ENCODE peak calls at places on chromosomes 3 and 15, in four cellular contexts. I is K562, R is GM12891, Q is GM12878. J is an unnamed sample.

GRCh38 chr3:165459111-165459510 is 262.9 kb upstream of the SLITRK3 start:
- DNase-seq in Q (no peak), I (no peak), R (no peak), J (no peak)

GRCh38 chr3:128254967-128255366 is 101.7 kb downstream of the EEFSEC start:
- DNase-seq in I (no peak), Q (no peak), R (no peak), J (no peak)

GRCh38 chr15:42371125-42371524 is 11.8 kb downstream of the CAPN3 start:
- DNase-seq in R (no peak), Q (no peak), I (peak), J (peak)

GRCh38 chr3:5304789-5305680 is 117.5 kb downstream of the EDEM1 start:
- DNase-seq in R (peak), Q (no peak), I (peak), J (peak)

GRCh38 chr3:142642956-142643355 is 46.8 kb downstream of the PLS1 start:
- DNase-seq in R (no peak), I (no peak), Q (no peak), J (no peak)

GRCh38 chr15:39472661-39473657 is 107.9 kb upstream of the THBS1 start:
- DNase-seq in R (no peak), Q (no peak), I (no peak), J (no peak)

GRCh38 chr15:64521726-64522164 is 61.4 kb downstream of the ZNF609 start:
- DNase-seq in R (no peak), Q (no peak), I (peak), J (peak)

GRCh38 chr15:96359371-96359771 is 28.9 kb downstream of the NR2F2 start:
- DNase-seq in Q (no peak), R (no peak), I (no peak), J (no peak)

GRCh38 chr15:87671289-87671688 is 585.2 kb downstream of the NTRK3 start:
- DNase-seq in R (no peak), Q (no peak), I (peak), J (no peak)

GRCh38 chr3:128068156-128068620 is 16.0 kb downstream of the SEC61A1 start:
- DNase-seq in I (peak), Q (no peak), R (peak), J (peak)

GRCh38 chr15:96553931-96554330 is 223.4 kb downstream of the NR2F2 start:
- DNase-seq in I (no peak), Q (no peak), R (no peak), J (no peak)

GRCh38 chr3:141303481-141304223 is 64.7 kb upstream of the ZBTB38 start:
- DNase-seq in R (peak), Q (peak), I (peak), J (peak)
- TF ChIP-seq SPI1 in R (no peak), Q (no peak), I (no peak), J (no peak)

DNA sequence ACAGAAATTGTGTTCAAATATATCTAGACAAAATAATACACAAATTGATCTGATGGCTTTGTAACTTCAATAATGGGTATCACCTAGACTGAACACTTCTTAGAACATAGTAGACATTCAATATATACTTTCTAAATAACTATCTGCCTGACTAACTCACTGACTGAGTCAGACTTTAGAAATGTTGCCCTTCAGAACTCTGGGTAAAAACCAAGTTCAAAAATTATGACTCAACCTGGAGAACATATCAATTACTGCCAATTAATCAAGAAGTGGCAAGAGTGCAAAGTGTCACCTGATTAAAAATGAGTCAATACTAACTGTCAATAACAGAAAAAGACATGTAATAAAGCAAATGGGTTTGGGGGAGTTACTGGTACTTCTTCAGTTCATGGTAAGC is 144.6 kb upstream of the TMCO5A start:
- DNase-seq in Q (no peak), R (no peak), I (no peak), J (no peak)
- TF ChIP-seq SPI1 in Q (no peak), R (no peak), I (no peak), J (no peak)

DNA sequence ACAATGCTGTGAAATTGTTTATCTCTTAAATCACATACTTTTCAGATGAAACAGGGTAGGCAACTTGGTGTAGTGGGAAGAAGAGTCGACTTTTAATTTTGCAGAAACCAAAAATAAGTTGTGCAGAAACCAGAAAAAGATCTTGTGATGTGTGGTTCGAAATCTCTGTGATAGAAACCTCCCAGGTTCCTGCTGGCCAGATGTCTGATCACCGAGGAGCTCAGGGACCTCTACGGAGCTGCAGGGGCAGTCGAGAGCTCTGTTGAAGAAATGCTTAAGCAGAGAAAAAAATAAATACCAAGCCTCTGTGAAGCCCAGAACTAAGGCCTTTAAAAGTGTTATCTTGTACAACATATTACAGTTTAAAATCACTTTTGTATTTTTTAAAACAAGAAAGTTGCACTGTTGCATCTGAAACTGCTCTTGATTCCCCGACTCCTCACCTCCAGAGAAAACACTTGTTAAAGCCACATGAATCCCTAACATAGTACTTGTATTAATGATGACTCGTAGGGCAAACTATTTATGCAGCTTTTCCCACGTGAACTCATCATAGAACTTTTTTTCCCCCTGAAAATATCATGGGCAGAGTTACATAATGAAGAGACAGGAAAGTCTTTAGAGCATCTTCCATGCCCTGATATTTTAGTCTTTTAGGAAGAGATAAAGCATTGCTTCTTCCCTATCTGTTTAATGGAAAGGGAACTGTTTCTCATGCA is 51.3 kb downstream of the CCK start:
- DNase-seq in I (no peak), R (peak), Q (no peak), J (no peak)
- TF ChIP-seq SPI1 in I (no peak), R (no peak), Q (no peak), J (no peak)

GRCh38 chr3:105364113-105364512 is 2.6 kb upstream of the ALCAM start:
- DNase-seq in Q (no peak), R (no peak), I (no peak), J (no peak)

GRCh38 chr3:105365171-105365535 is 1.6 kb upstream of the ALCAM start:
- DNase-seq in Q (no peak), R (no peak), I (no peak), J (no peak)

GRCh38 chr3:105365536-105366301 is 990 bp upstream of the ALCAM start:
- DNase-seq in R (no peak), Q (no peak), I (no peak), J (no peak)

GRCh38 chr3:105359098-105359762 is 7.5 kb upstream of the ALCAM start:
- DNase-seq in Q (no peak), I (no peak), R (no peak), J (no peak)

DNA sequence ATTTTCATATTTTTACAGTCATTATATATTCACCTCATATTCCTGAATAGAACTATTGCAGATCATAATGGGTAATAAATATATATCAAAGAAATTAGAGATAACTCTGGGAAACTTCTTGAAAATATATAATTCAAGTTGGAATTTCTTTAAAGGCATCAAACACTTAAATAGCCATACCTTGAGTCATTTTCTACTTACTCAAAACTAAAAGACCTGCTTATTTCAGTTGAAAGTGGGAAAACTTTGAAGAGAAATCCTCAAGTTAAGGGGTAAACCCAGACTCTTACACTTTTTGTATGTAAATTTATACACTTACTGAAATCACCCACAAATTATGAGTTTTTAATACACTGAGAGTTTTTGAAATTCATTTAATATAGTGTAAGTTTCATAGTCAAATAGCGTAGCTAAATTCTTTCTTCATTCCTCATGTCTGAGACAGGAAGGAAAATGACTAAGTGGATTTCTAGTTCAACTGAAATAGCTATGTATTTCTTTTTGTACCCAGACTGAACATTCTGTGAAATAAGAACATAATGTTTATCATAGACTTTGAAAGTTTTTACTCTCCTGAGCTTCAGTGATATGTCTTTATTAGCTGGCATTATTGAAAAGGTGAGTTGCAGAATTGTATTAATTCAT is 4.6 kb upstream of the ALCAM start:
- DNase-seq in I (no peak), Q (no peak), R (no peak), J (no peak)
- TF ChIP-seq SPI1 in I (no peak), Q (no peak), R (no peak), J (no peak)

DNA sequence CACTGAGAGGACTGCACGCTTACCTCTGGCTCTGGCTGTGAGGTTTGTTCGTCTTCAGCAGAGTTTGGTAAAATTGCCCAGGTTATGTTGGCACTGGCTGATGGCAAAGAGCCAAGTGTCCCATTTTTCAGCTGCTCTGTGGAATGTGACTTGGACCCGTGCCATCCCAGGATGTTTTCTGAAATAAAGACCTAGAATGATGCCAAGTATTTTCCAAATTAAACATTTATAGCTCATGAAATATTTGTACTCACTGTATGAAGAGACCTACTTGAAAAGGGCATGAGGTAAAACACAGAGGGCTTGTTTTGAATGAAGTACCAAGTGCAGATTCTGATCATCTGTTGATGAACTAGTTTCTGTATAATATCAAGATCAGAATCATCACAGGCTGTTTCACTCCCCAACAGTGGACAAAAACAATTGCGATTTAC is 200.5 kb downstream of the STT3B start:
- DNase-seq in Q (no peak), I (no peak), R (no peak), J (no peak)
- TF ChIP-seq SPI1 in Q (no peak), I (no peak), R (no peak), J (no peak)

J was measured in HL-60.